ENCODE peak calls at places on chromosomes 16 and 17, in ten cellular contexts. One of them, this sample, is unnamed.

GRCh38 chr17:21258593-21258992 is 5.4 kb upstream of the NATD1 start:
- DNase-seq in heart left ventricle: no peak
- DNase-seq in activated CD8-positive, alpha-beta memory T cell treated with anti-CD3 and anti-CD28 coated beads for 1 hour: no peak
- DNase-seq in ovary: no peak
- DNase-seq in bronchial epithelial cell: no peak
- DNase-seq in kidney epithelial cell: no peak
- DNase-seq in CD8-positive, alpha-beta memory T cell: no peak
- DNase-seq in activated effector memory CD4-positive, alpha-beta T cell treated with Interleukin-2 at 50 U/mL for 16 hours: no peak
- DNase-seq in Calu3: no peak
- DNase-seq in stimulated activated naive CD4-positive, alpha-beta T cell: no peak
- DNase-seq in this sample: no peak

GRCh38 chr17:58320570-58321323 is 7.8 kb downstream of the TSPOAP1 start:
- DNase-seq in stimulated activated naive CD4-positive, alpha-beta T cell: no peak
- DNase-seq in activated CD8-positive, alpha-beta memory T cell treated with anti-CD3 and anti-CD28 coated beads for 1 hour: no peak
- DNase-seq in bronchial epithelial cell: no peak
- DNase-seq in kidney epithelial cell: no peak
- DNase-seq in activated effector memory CD4-positive, alpha-beta T cell treated with Interleukin-2 at 50 U/mL for 16 hours: no peak
- DNase-seq in Calu3: no peak
- DNase-seq in heart left ventricle: no peak
- DNase-seq in ovary: no peak
- DNase-seq in CD8-positive, alpha-beta memory T cell: no peak
- DNase-seq in this sample: no peak

GRCh38 chr16:72848045-72848410 is 199.9 kb downstream of the ZFHX3 start:
- DNase-seq in heart left ventricle: no peak
- DNase-seq in activated effector memory CD4-positive, alpha-beta T cell treated with Interleukin-2 at 50 U/mL for 16 hours: no peak
- DNase-seq in ovary: no peak
- DNase-seq in bronchial epithelial cell: no peak
- DNase-seq in activated CD8-positive, alpha-beta memory T cell treated with anti-CD3 and anti-CD28 coated beads for 1 hour: no peak
- DNase-seq in stimulated activated naive CD4-positive, alpha-beta T cell: no peak
- DNase-seq in kidney epithelial cell: no peak
- DNase-seq in CD8-positive, alpha-beta memory T cell: no peak
- DNase-seq in Calu3: peak
- DNase-seq in this sample: no peak

GRCh38 chr16:60123387-60124023 is 1389.4 kb upstream of the GOT2 start:
- DNase-seq in stimulated activated naive CD4-positive, alpha-beta T cell: no peak
- DNase-seq in bronchial epithelial cell: no peak
- DNase-seq in heart left ventricle: no peak
- DNase-seq in ovary: no peak
- DNase-seq in Calu3: no peak
- DNase-seq in activated effector memory CD4-positive, alpha-beta T cell treated with Interleukin-2 at 50 U/mL for 16 hours: no peak
- DNase-seq in CD8-positive, alpha-beta memory T cell: no peak
- DNase-seq in kidney epithelial cell: no peak
- DNase-seq in activated CD8-positive, alpha-beta memory T cell treated with anti-CD3 and anti-CD28 coated beads for 1 hour: no peak
- DNase-seq in this sample: no peak

GRCh38 chr16:31568577-31569359 is 41.1 kb downstream of the AHSP start:
- DNase-seq in CD8-positive, alpha-beta memory T cell: no peak
- DNase-seq in kidney epithelial cell: no peak
- DNase-seq in activated CD8-positive, alpha-beta memory T cell treated with anti-CD3 and anti-CD28 coated beads for 1 hour: no peak
- DNase-seq in ovary: no peak
- DNase-seq in heart left ventricle: no peak
- DNase-seq in bronchial epithelial cell: no peak
- DNase-seq in stimulated activated naive CD4-positive, alpha-beta T cell: no peak
- DNase-seq in Calu3: no peak
- DNase-seq in activated effector memory CD4-positive, alpha-beta T cell treated with Interleukin-2 at 50 U/mL for 16 hours: no peak
- DNase-seq in this sample: no peak

GRCh38 chr17:49508061-49508865 is 13.2 kb downstream of the NGFR start:
- DNase-seq in activated CD8-positive, alpha-beta memory T cell treated with anti-CD3 and anti-CD28 coated beads for 1 hour: no peak
- DNase-seq in ovary: no peak
- DNase-seq in activated effector memory CD4-positive, alpha-beta T cell treated with Interleukin-2 at 50 U/mL for 16 hours: no peak
- DNase-seq in heart left ventricle: no peak
- DNase-seq in Calu3: peak
- DNase-seq in kidney epithelial cell: peak
- DNase-seq in bronchial epithelial cell: peak
- DNase-seq in stimulated activated naive CD4-positive, alpha-beta T cell: no peak
- DNase-seq in CD8-positive, alpha-beta memory T cell: no peak
- DNase-seq in this sample: no peak

GRCh38 chr16:31706925-31707324 is 166.7 kb upstream of the ZNF267 start:
- DNase-seq in CD8-positive, alpha-beta memory T cell: no peak
- DNase-seq in activated CD8-positive, alpha-beta memory T cell treated with anti-CD3 and anti-CD28 coated beads for 1 hour: no peak
- DNase-seq in bronchial epithelial cell: no peak
- DNase-seq in activated effector memory CD4-positive, alpha-beta T cell treated with Interleukin-2 at 50 U/mL for 16 hours: no peak
- DNase-seq in Calu3: no peak
- DNase-seq in kidney epithelial cell: no peak
- DNase-seq in ovary: no peak
- DNase-seq in stimulated activated naive CD4-positive, alpha-beta T cell: no peak
- DNase-seq in heart left ventricle: no peak
- DNase-seq in this sample: no peak

GRCh38 chr16:9374076-9374475 is 282.6 kb downstream of the HAPSTR1 start:
- DNase-seq in kidney epithelial cell: no peak
- DNase-seq in heart left ventricle: no peak
- DNase-seq in CD8-positive, alpha-beta memory T cell: no peak
- DNase-seq in ovary: no peak
- DNase-seq in Calu3: no peak
- DNase-seq in stimulated activated naive CD4-positive, alpha-beta T cell: no peak
- DNase-seq in bronchial epithelial cell: no peak
- DNase-seq in activated CD8-positive, alpha-beta memory T cell treated with anti-CD3 and anti-CD28 coated beads for 1 hour: no peak
- DNase-seq in activated effector memory CD4-positive, alpha-beta T cell treated with Interleukin-2 at 50 U/mL for 16 hours: no peak
- DNase-seq in this sample: no peak

GRCh38 chr16:73028721-73029361 is 19.1 kb downstream of the ZFHX3 start:
- DNase-seq in activated CD8-positive, alpha-beta memory T cell treated with anti-CD3 and anti-CD28 coated beads for 1 hour: no peak
- DNase-seq in Calu3: no peak
- DNase-seq in heart left ventricle: no peak
- DNase-seq in stimulated activated naive CD4-positive, alpha-beta T cell: no peak
- DNase-seq in activated effector memory CD4-positive, alpha-beta T cell treated with Interleukin-2 at 50 U/mL for 16 hours: no peak
- DNase-seq in bronchial epithelial cell: no peak
- DNase-seq in CD8-positive, alpha-beta memory T cell: no peak
- DNase-seq in kidney epithelial cell: no peak
- DNase-seq in ovary: no peak
- DNase-seq in this sample: no peak

GRCh38 chr16:23869052-23869451 is 33.3 kb downstream of the PRKCB start:
- DNase-seq in kidney epithelial cell: no peak
- DNase-seq in heart left ventricle: no peak
- DNase-seq in activated CD8-positive, alpha-beta memory T cell treated with anti-CD3 and anti-CD28 coated beads for 1 hour: no peak
- DNase-seq in activated effector memory CD4-positive, alpha-beta T cell treated with Interleukin-2 at 50 U/mL for 16 hours: no peak
- DNase-seq in ovary: no peak
- DNase-seq in Calu3: no peak
- DNase-seq in bronchial epithelial cell: no peak
- DNase-seq in stimulated activated naive CD4-positive, alpha-beta T cell: peak
- DNase-seq in CD8-positive, alpha-beta memory T cell: no peak
- DNase-seq in this sample: no peak

GRCh38 chr17:44539664-44540063 is 17.6 kb upstream of the FZD2 start:
- DNase-seq in stimulated activated naive CD4-positive, alpha-beta T cell: no peak
- DNase-seq in activated CD8-positive, alpha-beta memory T cell treated with anti-CD3 and anti-CD28 coated beads for 1 hour: no peak
- DNase-seq in heart left ventricle: no peak
- DNase-seq in CD8-positive, alpha-beta memory T cell: no peak
- DNase-seq in ovary: no peak
- DNase-seq in activated effector memory CD4-positive, alpha-beta T cell treated with Interleukin-2 at 50 U/mL for 16 hours: no peak
- DNase-seq in kidney epithelial cell: no peak
- DNase-seq in bronchial epithelial cell: no peak
- DNase-seq in Calu3: no peak
- DNase-seq in this sample: no peak

GRCh38 chr16:67561824-67562525 is 351 bp upstream of the CTCF start:
- DNase-seq in activated effector memory CD4-positive, alpha-beta T cell treated with Interleukin-2 at 50 U/mL for 16 hours: peak
- DNase-seq in kidney epithelial cell: peak
- DNase-seq in bronchial epithelial cell: peak
- DNase-seq in stimulated activated naive CD4-positive, alpha-beta T cell: peak
- DNase-seq in heart left ventricle: peak
- DNase-seq in ovary: peak
- DNase-seq in CD8-positive, alpha-beta memory T cell: peak
- DNase-seq in Calu3: peak
- DNase-seq in activated CD8-positive, alpha-beta memory T cell treated with anti-CD3 and anti-CD28 coated beads for 1 hour: peak
- DNase-seq in this sample: peak

GRCh38 chr16:11708421-11708820 is 34.2 kb downstream of the TXNDC11 start:
- DNase-seq in stimulated activated naive CD4-positive, alpha-beta T cell: no peak
- DNase-seq in heart left ventricle: no peak
- DNase-seq in activated effector memory CD4-positive, alpha-beta T cell treated with Interleukin-2 at 50 U/mL for 16 hours: no peak
- DNase-seq in activated CD8-positive, alpha-beta memory T cell treated with anti-CD3 and anti-CD28 coated beads for 1 hour: no peak
- DNase-seq in Calu3: no peak
- DNase-seq in CD8-positive, alpha-beta memory T cell: no peak
- DNase-seq in ovary: no peak
- DNase-seq in kidney epithelial cell: no peak
- DNase-seq in bronchial epithelial cell: no peak
- DNase-seq in this sample: no peak